ENCODE peak calls at places on chromosomes 3 and 15, in five cellular contexts. A, Z, U, V and L are unnamed samples.

GRCh38 chr15:52734329-52734728 is 55.1 kb upstream of the ATOSA start:
- DNase-seq in A (no peak), Z (no peak), U (no peak), V (no peak), L (no peak)

GRCh38 chr15:35121611-35122359 is 36.7 kb upstream of the NANOGP8 start:
- DNase-seq in A (no peak), Z (no peak), U (no peak), V (no peak), L (no peak)

GRCh38 chr3:171444291-171444690 is 15.9 kb downstream of the TNIK start:
- DNase-seq in A (no peak), Z (no peak), U (no peak), V (no peak), L (no peak)

GRCh38 chr3:160427832-160428424 is 21.7 kb downstream of the TRIM59 start:
- DNase-seq in A (no peak), Z (no peak), U (no peak), V (no peak), L (no peak)

GRCh38 chr3:64011685-64012084 is 11.6 kb downstream of the PSMD6 start:
- DNase-seq in A (no peak), Z (no peak), U (peak), V (peak), L (no peak)

GRCh38 chr15:94375997-94376396 is 144.6 kb downstream of the MCTP2 start:
- DNase-seq in A (no peak), Z (no peak), U (no peak), V (no peak), L (no peak)

GRCh38 chr15:83571820-83572707 is 81.9 kb upstream of the ADAMTSL3 start:
- DNase-seq in A (no peak), Z (no peak), U (peak), V (peak), L (no peak)

GRCh38 chr15:71532994-71533393 is 277.4 kb upstream of the NR2E3 start:
- DNase-seq in A (no peak), Z (no peak), U (no peak), V (no peak), L (peak)

GRCh38 chr15:63977102-63977501 is 69.2 kb downstream of the DAPK2 start:
- DNase-seq in A (no peak), Z (no peak), U (no peak), V (no peak), L (no peak)

GRCh38 chr3:151726016-151726415 is 7.7 kb upstream of the AADACL2 start:
- DNase-seq in A (no peak), Z (no peak), U (no peak), V (peak), L (peak)

GRCh38 chr3:108221403-108221802 is 821 bp downstream of the IFT57 start:
- DNase-seq in A (no peak), Z (no peak), U (no peak), V (no peak), L (no peak)

GRCh38 chr15:51706347-51706746 is 25.0 kb downstream of the SCG3 start:
- DNase-seq in A (no peak), Z (no peak), U (no peak), V (peak), L (no peak)

GRCh38 chr3:185983495-185984141 is 45.8 kb upstream of the TRA2B start:
- DNase-seq in A (peak), Z (peak), U (peak), V (no peak), L (peak)

GRCh38 chr3:98827221-98827620 is 64.1 kb downstream of the ST3GAL6 start:
- DNase-seq in A (no peak), Z (no peak), U (no peak), V (no peak), L (no peak)

GRCh38 chr3:149448331-149448831 is 26.1 kb upstream of the TM4SF4 start:
- DNase-seq in A (no peak), Z (no peak), U (no peak), V (no peak), L (no peak)

GRCh38 chr3:118823626-118824025 is 211.0 kb downstream of the IGSF11 start:
- DNase-seq in A (no peak), Z (no peak), U (no peak), V (no peak), L (no peak)